ENCODE peak calls at places on chromosomes 2 and 18, in six cellular contexts. U is thoracic aorta; M is left ventricle myocardium inferior; Q is GM12878; B is endothelial cell of umbilical vein; D is CD8-positive, alpha-beta T cell. W is an unnamed sample.

GRCh38 chr18:78169487-78169886 is 810.1 kb upstream of the SALL3 start:
- DNase-seq in U (no peak), M (no peak), Q (no peak), B (no peak), D (no peak), W (no peak)

GRCh38 chr2:149129433-149129832 is 90.9 kb downstream of the LYPD6B start:
- DNase-seq in U (no peak), M (no peak), Q (no peak), B (no peak), D (no peak), W (no peak)

GRCh38 chr2:168988755-168989154 is 42.4 kb downstream of the ABCB11 start:
- DNase-seq in U (no peak), M (no peak), Q (no peak), B (no peak), D (no peak), W (no peak)

GRCh38 chr18:11089931-11090715 is 59.2 kb downstream of the PIEZO2 start:
- DNase-seq in U (no peak), M (no peak), Q (no peak), B (peak), D (no peak), W (no peak)

GRCh38 chr2:227325824-227326195 is 759 bp downstream of the MFF start:
- DNase-seq in U (no peak), M (peak), Q (no peak), B (peak), D (no peak), W (peak)

GRCh38 chr2:30252723-30253688 is 21.7 kb downstream of the LBH start:
- DNase-seq in U (peak), M (peak), Q (no peak), B (peak), D (peak), W (no peak)

GRCh38 chr2:24515335-24515734 is 24.3 kb downstream of the NCOA1 start:
- DNase-seq in U (no peak), M (no peak), Q (no peak), B (peak), D (no peak), W (no peak)

GRCh38 chr2:191979221-191979730 is 132.4 kb upstream of the CAVIN2 start:
- DNase-seq in U (no peak), M (no peak), Q (no peak), B (peak), D (no peak), W (no peak)

GRCh38 chr2:209578394-209579006 is 154.7 kb downstream of the MAP2 start:
- DNase-seq in U (no peak), M (no peak), Q (no peak), B (no peak), D (no peak), W (no peak)

GRCh38 chr2:160379399-160379798 is 114.2 kb downstream of the RBMS1 start:
- DNase-seq in U (no peak), M (no peak), Q (no peak), B (no peak), D (no peak), W (no peak)

GRCh38 chr2:60520917-60521539 is 32.4 kb downstream of the BCL11A start:
- DNase-seq in U (no peak), M (no peak), Q (no peak), B (no peak), D (no peak), W (no peak)

GRCh38 chr18:6557052-6557451 is 142.3 kb upstream of the L3MBTL4 start:
- DNase-seq in U (no peak), M (no peak), Q (no peak), B (no peak), D (no peak), W (peak)

GRCh38 chr2:16281451-16282330 is 341.3 kb downstream of the MYCN start:
- DNase-seq in U (no peak), M (no peak), Q (no peak), B (no peak), D (no peak), W (peak)

GRCh38 chr2:222861411-222862067 is 703 bp downstream of the ACSL3 start:
- DNase-seq in U (no peak), M (peak), Q (no peak), B (peak), D (peak), W (no peak)

GRCh38 chr18:24315170-24315569 is 82.5 kb downstream of the OSBPL1A start:
- DNase-seq in U (no peak), M (no peak), Q (no peak), B (no peak), D (no peak), W (no peak)

GRCh38 chr18:76412010-76412817 is 82.8 kb downstream of the ZNF516 start:
- DNase-seq in U (no peak), M (no peak), Q (no peak), B (no peak), D (no peak), W (no peak)

GRCh38 chr18:67265464-67266245 is 250.9 kb downstream of the DSEL start:
- DNase-seq in U (no peak), M (no peak), Q (no peak), B (peak), D (no peak), W (no peak)

GRCh38 chr2:152336103-152336853 is 1.3 kb downstream of the FMNL2 start:
- DNase-seq in U (peak), M (peak), Q (no peak), B (peak), D (no peak), W (peak)

GRCh38 chr2:152336854-152337510 is 2.0 kb downstream of the FMNL2 start:
- DNase-seq in U (no peak), M (no peak), Q (no peak), B (no peak), D (no peak), W (peak)

GRCh38 chr2:152334701-152335015 is 316 bp upstream of the FMNL2 start:
- DNase-seq in U (no peak), M (no peak), Q (no peak), B (no peak), D (no peak), W (no peak)

GRCh38 chr2:152335851-152336102 is 803 bp downstream of the FMNL2 start:
- DNase-seq in U (no peak), M (no peak), Q (no peak), B (no peak), D (no peak), W (no peak)

GRCh38 chr2:152335016-152335850 is at the start of gene FMNL2:
- DNase-seq in U (peak), M (peak), Q (peak), B (peak), D (peak), W (peak)
- TF ChIP-seq CTCF in U (no peak), M (no peak), Q (no peak), B (peak), D (no peak), W (peak)

DNA sequence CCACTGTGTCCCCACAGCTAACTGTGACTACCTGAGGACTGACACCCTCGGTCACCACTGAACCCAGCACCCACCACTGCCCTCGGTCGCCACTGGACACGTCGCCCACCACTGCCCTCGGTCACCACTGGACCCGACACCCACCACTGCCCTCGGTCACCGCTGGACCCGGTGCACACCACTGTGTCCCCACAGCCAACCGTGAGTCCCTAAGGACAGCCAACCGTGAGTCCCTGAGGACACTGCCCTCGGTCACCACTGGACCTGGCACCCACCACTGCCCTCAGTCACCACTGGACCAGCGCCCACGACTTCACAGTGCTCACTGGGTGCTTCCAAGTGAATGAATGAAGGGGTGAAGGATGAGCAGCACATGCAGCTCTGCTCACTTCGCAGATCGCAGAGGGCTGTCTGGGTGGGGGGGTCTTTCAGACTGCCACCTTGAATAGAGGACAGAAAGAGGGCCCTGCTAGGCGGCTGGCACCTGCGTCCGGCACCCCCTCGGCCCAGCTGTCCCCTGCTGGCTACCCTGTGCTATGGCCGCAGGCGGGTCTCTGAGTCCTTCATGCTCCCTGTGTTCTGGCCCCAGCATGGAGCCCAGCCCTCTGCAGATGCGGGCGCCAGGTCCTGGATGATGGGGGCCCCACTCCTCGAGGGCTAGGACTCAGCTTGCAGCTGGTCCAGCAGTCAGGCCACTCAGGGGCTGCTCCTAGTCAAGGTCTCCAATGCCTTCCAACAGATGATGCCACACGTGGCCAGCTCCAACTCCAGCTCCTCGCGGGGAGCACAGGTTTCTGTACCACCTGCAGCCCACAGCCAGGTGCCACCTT is 51.4 kb upstream of the GPC1 start:
- DNase-seq in U (no peak), M (peak), Q (no peak), B (no peak), D (no peak), W (no peak)
- TF ChIP-seq CTCF in U (no peak), M (no peak), Q (no peak), B (no peak), D (no peak), W (no peak)

DNA sequence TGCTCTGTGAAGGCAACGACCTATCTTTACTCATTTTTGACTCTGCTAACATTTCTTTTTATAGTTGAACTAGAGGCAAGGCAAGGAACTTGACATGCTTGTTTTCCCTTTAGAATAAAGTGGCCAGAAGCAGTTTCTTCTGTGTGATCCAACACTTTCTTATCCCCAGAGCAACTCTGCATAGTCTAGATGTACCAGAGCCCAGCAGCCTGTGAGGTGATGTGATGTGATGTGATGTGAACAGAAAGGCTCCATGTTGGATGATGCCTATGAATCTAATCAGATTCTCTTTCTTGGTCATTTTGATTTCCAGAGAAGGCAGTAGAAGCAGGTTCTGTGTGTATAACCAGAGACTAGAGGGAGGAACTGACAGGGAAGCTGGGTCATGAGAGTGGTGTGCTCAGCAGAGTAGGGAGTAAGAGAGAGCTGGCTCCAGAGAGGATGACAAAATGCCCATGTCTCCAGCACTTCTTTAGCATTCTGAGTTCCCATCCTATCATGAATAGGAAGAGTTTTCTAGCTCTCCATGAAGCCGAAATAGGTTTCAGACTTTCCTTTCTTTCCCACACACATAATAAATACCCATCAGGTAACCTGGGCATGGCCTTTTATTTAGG is 31.0 kb upstream of the PTH2R start:
- DNase-seq in U (no peak), M (no peak), Q (no peak), B (no peak), D (no peak), W (no peak)
- TF ChIP-seq CTCF in U (no peak), M (no peak), Q (no peak), B (no peak), D (no peak), W (no peak)

DNA sequence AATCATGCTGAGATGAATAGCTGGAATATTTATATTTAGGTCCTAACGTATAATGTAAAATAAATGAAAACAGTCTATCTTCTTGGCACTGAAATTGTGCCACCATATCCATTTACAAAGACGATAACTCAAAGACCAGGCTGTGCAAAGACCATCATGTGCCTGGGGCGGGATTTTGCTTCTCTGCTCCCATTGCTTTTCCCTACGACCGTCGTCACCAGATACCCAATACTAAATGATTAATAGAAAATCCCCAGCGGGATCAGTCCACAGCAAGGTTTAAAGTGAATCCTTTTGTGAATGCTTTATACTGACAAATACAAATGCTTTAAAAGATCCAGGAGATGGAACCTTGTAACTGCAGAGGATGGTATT is 194.3 kb upstream of the ARL4C start:
- DNase-seq in U (no peak), M (no peak), Q (no peak), B (no peak), D (no peak), W (no peak)
- TF ChIP-seq CTCF in U (no peak), M (no peak), Q (no peak), B (no peak), D (no peak), W (no peak)

DNA sequence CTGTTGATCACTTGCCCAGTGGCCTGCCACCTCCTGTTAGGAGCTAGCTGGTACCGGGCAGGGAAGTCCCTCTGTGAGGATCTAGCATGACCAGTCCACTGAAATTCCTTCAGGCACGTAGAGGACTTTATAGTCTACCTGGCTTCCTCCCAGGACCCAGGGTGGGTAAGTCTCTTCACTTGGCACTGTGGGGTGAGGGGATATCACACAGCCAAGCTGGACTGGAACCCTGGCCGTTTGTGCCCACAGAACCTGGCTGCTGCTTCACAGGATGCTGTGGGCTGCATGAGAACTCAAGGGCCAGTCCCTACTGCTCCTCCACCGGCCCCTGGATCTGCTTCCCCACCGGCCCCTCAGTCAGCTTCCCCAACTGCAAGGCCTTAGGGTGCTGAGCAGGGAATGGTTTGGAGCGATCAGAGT is 35.8 kb downstream of the HS1BP3 start:
- DNase-seq in U (no peak), M (peak), Q (no peak), B (no peak), D (no peak), W (no peak)
- TF ChIP-seq CTCF in U (no peak), M (no peak), Q (no peak), B (no peak), D (no peak), W (no peak)

DNA sequence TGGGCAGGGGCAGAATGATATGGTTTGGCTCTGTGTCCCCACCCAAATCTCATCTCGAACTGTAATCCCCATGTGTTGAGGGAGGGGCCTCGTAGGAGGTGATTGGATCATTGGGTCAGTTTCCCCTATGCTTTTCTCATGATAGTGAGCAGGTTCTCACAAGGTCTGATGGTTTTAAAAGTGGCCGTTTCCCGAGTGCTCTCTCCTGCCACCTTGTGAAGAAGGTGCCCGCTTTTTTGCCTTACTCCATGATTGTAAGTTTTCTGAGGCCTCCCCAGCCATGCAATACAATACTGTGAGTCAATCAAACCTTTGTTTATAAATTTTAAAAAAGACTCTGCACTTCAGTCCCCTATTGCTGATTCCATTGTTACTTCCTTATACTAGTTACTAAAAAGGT is 82.9 kb upstream of the CDKL4 start:
- DNase-seq in U (no peak), M (no peak), Q (no peak), B (no peak), D (no peak), W (no peak)
- TF ChIP-seq CTCF in U (no peak), M (no peak), Q (no peak), B (no peak), D (no peak), W (no peak)

DNA sequence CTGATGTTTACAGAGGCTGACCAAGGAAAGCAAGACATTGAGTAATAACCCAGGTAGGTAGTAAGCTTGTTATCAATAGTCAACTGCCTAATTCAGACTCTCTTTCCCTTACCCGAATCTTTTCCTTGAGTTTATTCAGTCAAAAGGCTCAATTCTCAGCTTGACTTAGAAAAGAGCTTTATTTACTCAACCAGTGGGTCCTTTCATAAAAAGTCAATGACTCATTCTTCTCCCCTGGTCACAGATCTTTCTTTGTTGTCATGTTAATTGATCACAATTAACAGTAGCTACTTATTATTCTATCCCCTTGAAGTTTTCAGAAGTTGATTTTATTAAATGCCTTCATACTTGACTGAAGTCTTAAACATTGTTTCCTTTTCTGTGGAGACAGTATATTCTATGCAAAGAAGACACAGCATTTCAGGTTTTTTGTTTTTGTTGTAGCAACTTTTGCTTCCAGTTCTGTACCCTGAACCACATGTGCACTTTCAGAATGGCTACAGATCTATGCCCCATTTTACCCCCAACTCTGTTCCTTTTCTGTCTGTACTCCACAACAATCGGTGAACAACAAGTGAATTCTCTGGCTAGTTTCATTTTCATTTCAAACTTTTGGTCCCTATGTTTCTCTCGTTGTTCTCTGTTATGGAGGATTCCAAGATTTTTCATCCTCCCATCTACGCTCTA is 428.3 kb downstream of the NCKAP5 start:
- DNase-seq in U (no peak), M (no peak), Q (no peak), B (no peak), D (no peak), W (no peak)
- TF ChIP-seq CTCF in U (no peak), M (no peak), Q (no peak), B (no peak), D (no peak), W (no peak)

W was measured in neural crest cell.